ENCODE peak calls at places on chromosome 4, in seven cellular contexts. One of them, this sample, is unnamed. For H3K4me1, the result is how much of the 10 kb centered on the place peaks cover.

GRCh38 chr4:87426865-87427517 is 4.6 kb downstream of the NUDT9 start:
- DNase-seq in tibial artery: no peak
- DNase-seq in neural progenitor cell: no peak
- DNase-seq in uterus: no peak
- DNase-seq in effector memory CD4-positive, alpha-beta T cell: no peak
- DNase-seq in heart right ventricle: no peak
- DNase-seq in astrocyte: no peak
- DNase-seq in this sample: no peak

GRCh38 chr4:89117115-89117514 is 5.8 kb downstream of the TIGD2 start:
- DNase-seq in tibial artery: no peak
- DNase-seq in neural progenitor cell: no peak
- DNase-seq in uterus: no peak
- DNase-seq in effector memory CD4-positive, alpha-beta T cell: no peak
- DNase-seq in heart right ventricle: no peak
- DNase-seq in astrocyte: no peak
- DNase-seq in this sample: no peak

GRCh38 chr4:13535708-13536361 is 8.5 kb downstream of the NKX3-2 start:
- DNase-seq in tibial artery: no peak
- DNase-seq in neural progenitor cell: peak
- DNase-seq in uterus: no peak
- DNase-seq in effector memory CD4-positive, alpha-beta T cell: no peak
- DNase-seq in heart right ventricle: no peak
- DNase-seq in astrocyte: no peak
- DNase-seq in this sample: no peak

GRCh38 chr4:40340034-40340433 is 4.9 kb downstream of the CHRNA9 start:
- DNase-seq in tibial artery: no peak
- DNase-seq in neural progenitor cell: no peak
- DNase-seq in uterus: no peak
- DNase-seq in effector memory CD4-positive, alpha-beta T cell: no peak
- DNase-seq in heart right ventricle: no peak
- DNase-seq in astrocyte: no peak
- DNase-seq in this sample: no peak

GRCh38 chr4:66736593-66736992 is 808.7 kb downstream of the CENPC start:
- DNase-seq in tibial artery: no peak
- DNase-seq in neural progenitor cell: peak
- DNase-seq in uterus: no peak
- DNase-seq in effector memory CD4-positive, alpha-beta T cell: no peak
- DNase-seq in heart right ventricle: no peak
- DNase-seq in astrocyte: no peak
- DNase-seq in this sample: no peak

GRCh38 chr4:10746371-10747143 is 62.0 kb upstream of the CLNK start:
- DNase-seq in tibial artery: no peak
- DNase-seq in neural progenitor cell: no peak
- DNase-seq in uterus: no peak
- DNase-seq in effector memory CD4-positive, alpha-beta T cell: no peak
- DNase-seq in heart right ventricle: no peak
- DNase-seq in astrocyte: peak
- DNase-seq in this sample: no peak

GRCh38 chr4:74056858-74057562 is 18.5 kb upstream of the CXCL3 start:
- DNase-seq in tibial artery: no peak
- DNase-seq in neural progenitor cell: no peak
- DNase-seq in uterus: no peak
- DNase-seq in effector memory CD4-positive, alpha-beta T cell: no peak
- DNase-seq in heart right ventricle: no peak
- DNase-seq in astrocyte: peak
- DNase-seq in this sample: no peak

GRCh38 chr4:74189331-74190043 is 31.6 kb downstream of the MTHFD2L start:
- DNase-seq in tibial artery: no peak
- DNase-seq in neural progenitor cell: peak
- DNase-seq in uterus: no peak
- DNase-seq in effector memory CD4-positive, alpha-beta T cell: no peak
- DNase-seq in heart right ventricle: no peak
- DNase-seq in astrocyte: peak
- DNase-seq in this sample: no peak

GRCh38 chr4:84878090-84878489 is 88.4 kb downstream of the WDFY3 start:
- DNase-seq in tibial artery: no peak
- DNase-seq in neural progenitor cell: no peak
- DNase-seq in uterus: no peak
- DNase-seq in effector memory CD4-positive, alpha-beta T cell: no peak
- DNase-seq in heart right ventricle: no peak
- DNase-seq in astrocyte: peak
- DNase-seq in this sample: no peak

GRCh38 chr4:39042365-39042764 is 10.2 kb upstream of the TMEM156 start:
- DNase-seq in tibial artery: no peak
- DNase-seq in neural progenitor cell: no peak
- DNase-seq in uterus: no peak
- DNase-seq in effector memory CD4-positive, alpha-beta T cell: no peak
- DNase-seq in heart right ventricle: no peak
- DNase-seq in astrocyte: no peak
- DNase-seq in this sample: no peak

GRCh38 chr4:105924341-105924740 is 29.1 kb downstream of the NPNT start:
- DNase-seq in tibial artery: no peak
- DNase-seq in neural progenitor cell: no peak
- DNase-seq in uterus: no peak
- DNase-seq in effector memory CD4-positive, alpha-beta T cell: no peak
- DNase-seq in heart right ventricle: no peak
- DNase-seq in astrocyte: no peak
- DNase-seq in this sample: no peak
- H3K27ac ChIP-seq in tibial artery: peak
- H3K27ac ChIP-seq in neural progenitor cell: no peak
- H3K27ac ChIP-seq in uterus: no peak
- H3K27ac ChIP-seq in effector memory CD4-positive, alpha-beta T cell: no peak
- H3K27ac ChIP-seq in heart right ventricle: no peak
- H3K27ac ChIP-seq in astrocyte: no peak
- H3K27ac ChIP-seq in this sample: no peak

DNA sequence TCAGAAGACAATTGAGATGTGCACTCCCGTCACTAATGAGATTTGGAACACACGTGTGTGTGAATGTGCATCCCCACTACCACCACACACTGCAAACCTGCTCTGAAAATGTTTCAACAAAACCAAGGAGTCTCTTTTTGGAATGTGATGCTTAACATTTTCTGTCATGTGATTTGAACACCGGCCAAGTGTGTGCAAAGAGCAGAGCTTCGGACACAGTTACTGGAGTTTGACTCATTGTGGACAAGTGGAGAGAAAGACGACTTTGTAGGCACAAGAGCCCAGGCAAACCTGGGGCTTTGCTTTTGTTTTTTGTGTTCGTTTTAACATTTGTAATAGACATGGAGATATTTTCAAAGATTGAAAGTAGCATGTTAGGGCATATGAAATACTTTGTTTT is 49.2 kb downstream of the CCKAR start:
- DNase-seq in tibial artery: no peak
- DNase-seq in neural progenitor cell: no peak
- DNase-seq in uterus: no peak
- DNase-seq in effector memory CD4-positive, alpha-beta T cell: no peak
- DNase-seq in heart right ventricle: no peak
- DNase-seq in astrocyte: peak
- DNase-seq in this sample: no peak
- H3K4me3 ChIP-seq in tibial artery: no peak
- H3K4me3 ChIP-seq in neural progenitor cell: no peak
- H3K4me3 ChIP-seq in uterus: no peak
- H3K4me3 ChIP-seq in effector memory CD4-positive, alpha-beta T cell: no peak
- H3K4me3 ChIP-seq in heart right ventricle: no peak
- H3K4me3 ChIP-seq in astrocyte: no peak
- H3K4me3 ChIP-seq in this sample: no peak

GRCh38 chr4:148441624-148441985 is 609 bp downstream of the NR3C2 start:
- DNase-seq in tibial artery: no peak
- DNase-seq in neural progenitor cell: peak
- DNase-seq in uterus: no peak
- DNase-seq in effector memory CD4-positive, alpha-beta T cell: no peak
- DNase-seq in heart right ventricle: no peak
- DNase-seq in astrocyte: no peak
- DNase-seq in this sample: no peak

GRCh38 chr4:148443550-148444295 is 1.5 kb upstream of the NR3C2 start:
- DNase-seq in tibial artery: peak
- DNase-seq in neural progenitor cell: peak
- DNase-seq in uterus: peak
- DNase-seq in effector memory CD4-positive, alpha-beta T cell: peak
- DNase-seq in heart right ventricle: peak
- DNase-seq in astrocyte: no peak
- DNase-seq in this sample: no peak

GRCh38 chr4:148441986-148442829 is at the start of gene NR3C2:
- DNase-seq in tibial artery: peak
- DNase-seq in neural progenitor cell: peak
- DNase-seq in uterus: peak
- DNase-seq in effector memory CD4-positive, alpha-beta T cell: peak
- DNase-seq in heart right ventricle: peak
- DNase-seq in astrocyte: peak
- DNase-seq in this sample: peak

GRCh38 chr4:148444296-148445070 is 2.3 kb upstream of the NR3C2 start:
- DNase-seq in tibial artery: peak
- DNase-seq in neural progenitor cell: peak
- DNase-seq in uterus: peak
- DNase-seq in effector memory CD4-positive, alpha-beta T cell: peak
- DNase-seq in heart right ventricle: peak
- DNase-seq in astrocyte: no peak
- DNase-seq in this sample: no peak

DNA sequence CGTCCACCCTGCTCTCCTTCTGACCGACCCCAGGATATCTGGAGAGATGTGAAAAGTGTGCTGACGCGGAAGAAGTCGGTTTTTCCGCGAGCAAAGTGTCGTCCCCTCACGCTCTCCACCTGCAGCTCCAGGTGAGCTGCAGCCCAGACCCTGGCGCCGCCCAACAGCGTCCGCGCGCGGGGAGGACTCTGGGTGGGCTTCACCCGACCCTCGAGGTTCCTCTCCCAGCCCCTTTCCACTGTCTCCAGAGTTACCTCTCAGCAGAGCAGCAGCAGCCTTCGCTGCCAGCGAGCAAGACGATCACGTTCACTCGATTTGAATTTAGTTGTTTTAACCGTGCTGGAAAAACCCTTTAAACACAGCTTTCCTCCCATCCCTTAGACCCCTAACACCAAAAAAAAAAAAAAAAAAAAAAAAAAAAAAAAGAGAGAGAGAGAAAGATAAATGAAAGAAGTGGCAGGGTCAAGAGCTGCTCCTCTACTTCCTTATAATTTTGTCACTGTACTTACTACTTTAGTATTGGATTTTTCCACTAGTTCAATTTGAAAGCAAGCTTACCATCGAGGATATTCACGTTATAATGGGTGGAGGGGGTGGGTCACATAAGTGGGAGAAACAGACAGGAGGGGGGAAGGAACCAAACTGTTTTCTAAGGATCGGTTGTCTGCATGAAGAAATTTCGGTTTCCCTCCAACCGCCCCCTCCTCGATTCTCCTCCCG is 776 bp upstream of the NR3C2 start:
- DNase-seq in tibial artery: no peak
- DNase-seq in neural progenitor cell: no peak
- DNase-seq in uterus: no peak
- DNase-seq in effector memory CD4-positive, alpha-beta T cell: no peak
- DNase-seq in heart right ventricle: peak
- DNase-seq in astrocyte: no peak
- DNase-seq in this sample: no peak
- H3K4me1 ChIP-seq in tibial artery: under half
- H3K4me1 ChIP-seq in neural progenitor cell: under half
- H3K4me1 ChIP-seq in uterus: under half
- H3K4me1 ChIP-seq in effector memory CD4-positive, alpha-beta T cell: under half
- H3K4me1 ChIP-seq in heart right ventricle: half or more
- H3K4me1 ChIP-seq in astrocyte: under half
- H3K4me1 ChIP-seq in this sample: under half

GRCh38 chr4:3077796-3078195 is 3.3 kb downstream of the HTT start:
- DNase-seq in tibial artery: no peak
- DNase-seq in neural progenitor cell: no peak
- DNase-seq in uterus: no peak
- DNase-seq in effector memory CD4-positive, alpha-beta T cell: no peak
- DNase-seq in heart right ventricle: no peak
- DNase-seq in astrocyte: no peak
- DNase-seq in this sample: no peak
- H3K27ac ChIP-seq in tibial artery: no peak
- H3K27ac ChIP-seq in neural progenitor cell: no peak
- H3K27ac ChIP-seq in uterus: no peak
- H3K27ac ChIP-seq in effector memory CD4-positive, alpha-beta T cell: no peak
- H3K27ac ChIP-seq in heart right ventricle: no peak
- H3K27ac ChIP-seq in astrocyte: no peak
- H3K27ac ChIP-seq in this sample: no peak

GRCh38 chr4:120084327-120084726 is 17.7 kb upstream of the MAD2L1 start:
- DNase-seq in tibial artery: no peak
- DNase-seq in neural progenitor cell: no peak
- DNase-seq in uterus: no peak
- DNase-seq in effector memory CD4-positive, alpha-beta T cell: no peak
- DNase-seq in heart right ventricle: no peak
- DNase-seq in astrocyte: no peak
- DNase-seq in this sample: no peak
- H3K4me3 ChIP-seq in tibial artery: no peak
- H3K4me3 ChIP-seq in neural progenitor cell: no peak
- H3K4me3 ChIP-seq in uterus: no peak
- H3K4me3 ChIP-seq in effector memory CD4-positive, alpha-beta T cell: no peak
- H3K4me3 ChIP-seq in heart right ventricle: no peak
- H3K4me3 ChIP-seq in astrocyte: no peak
- H3K4me3 ChIP-seq in this sample: no peak

GRCh38 chr4:20253272-20253798 is 1.6 kb downstream of the SLIT2 start:
- DNase-seq in tibial artery: no peak
- DNase-seq in neural progenitor cell: no peak
- DNase-seq in uterus: peak
- DNase-seq in effector memory CD4-positive, alpha-beta T cell: no peak
- DNase-seq in heart right ventricle: peak
- DNase-seq in astrocyte: no peak
- DNase-seq in this sample: no peak
- H3K4me1 ChIP-seq in tibial artery: under half
- H3K4me1 ChIP-seq in neural progenitor cell: under half
- H3K4me1 ChIP-seq in uterus: under half
- H3K4me1 ChIP-seq in effector memory CD4-positive, alpha-beta T cell: under half
- H3K4me1 ChIP-seq in heart right ventricle: under half
- H3K4me1 ChIP-seq in astrocyte: under half
- H3K4me1 ChIP-seq in this sample: under half

GRCh38 chr4:158192439-158193158 is 17.7 kb upstream of the TMEM144 start:
- DNase-seq in tibial artery: no peak
- DNase-seq in neural progenitor cell: no peak
- DNase-seq in uterus: no peak
- DNase-seq in effector memory CD4-positive, alpha-beta T cell: no peak
- DNase-seq in heart right ventricle: no peak
- DNase-seq in astrocyte: no peak
- DNase-seq in this sample: no peak

GRCh38 chr4:158193171-158193749 is 17.0 kb upstream of the TMEM144 start:
- DNase-seq in tibial artery: no peak
- DNase-seq in neural progenitor cell: peak
- DNase-seq in uterus: no peak
- DNase-seq in effector memory CD4-positive, alpha-beta T cell: no peak
- DNase-seq in heart right ventricle: no peak
- DNase-seq in astrocyte: peak
- DNase-seq in this sample: no peak

GRCh38 chr4:158186815-158187214 is 14.0 kb upstream of the GASK1B start:
- DNase-seq in tibial artery: no peak
- DNase-seq in neural progenitor cell: no peak
- DNase-seq in uterus: no peak
- DNase-seq in effector memory CD4-positive, alpha-beta T cell: no peak
- DNase-seq in heart right ventricle: no peak
- DNase-seq in astrocyte: no peak
- DNase-seq in this sample: no peak

GRCh38 chr4:158190736-158191135 is 17.9 kb upstream of the GASK1B start:
- DNase-seq in tibial artery: no peak
- DNase-seq in neural progenitor cell: no peak
- DNase-seq in uterus: no peak
- DNase-seq in effector memory CD4-positive, alpha-beta T cell: no peak
- DNase-seq in heart right ventricle: no peak
- DNase-seq in astrocyte: no peak
- DNase-seq in this sample: no peak

GRCh38 chr4:158189409-158189808 is 16.6 kb upstream of the GASK1B start:
- DNase-seq in tibial artery: no peak
- DNase-seq in neural progenitor cell: no peak
- DNase-seq in uterus: no peak
- DNase-seq in effector memory CD4-positive, alpha-beta T cell: no peak
- DNase-seq in heart right ventricle: no peak
- DNase-seq in astrocyte: no peak
- DNase-seq in this sample: no peak
- H3K27ac ChIP-seq in tibial artery: no peak
- H3K27ac ChIP-seq in neural progenitor cell: no peak
- H3K27ac ChIP-seq in uterus: no peak
- H3K27ac ChIP-seq in effector memory CD4-positive, alpha-beta T cell: no peak
- H3K27ac ChIP-seq in heart right ventricle: no peak
- H3K27ac ChIP-seq in astrocyte: no peak
- H3K27ac ChIP-seq in this sample: no peak